ENCODE peak calls at places on chromosomes 6 and 20, in ten cellular contexts. D is GOT3; U is A549; M is astrocyte of the spinal cord; F is iris pigment epithelial cell; A is naive thymus-derived CD4-positive, alpha-beta T cell; P is SK-MEL-5; C is colonic mucosa; O is NCI-H2081; W is stimulated activated CD4-positive, alpha-beta T cell treated with anti-CD3 and anti-CD28 coated beads, TNF-alpha, amount 100 ng/mL, for 4 hours. H is an unnamed sample.

GRCh38 chr6:144215402-144215931 is 65.2 kb downstream of the STX11 start:
- DNase-seq in U (peak), F (peak), A (no peak), P (peak), C (peak), O (no peak), D (no peak), M (no peak), W (peak), H (no peak)

GRCh38 chr20:11012975-11013374 is 339.2 kb upstream of the JAG1 start:
- DNase-seq in U (no peak), M (peak), C (no peak), O (no peak), P (no peak), A (no peak), D (no peak), F (peak), W (no peak), H (no peak)

GRCh38 chr6:26156850-26157149 is 69.6 kb downstream of the HFE start:
- DNase-seq in F (no peak), D (no peak), M (no peak), C (no peak), U (no peak), O (no peak), P (no peak), A (no peak), W (no peak), H (no peak)

GRCh38 chr6:10030942-10031537 is 383.8 kb downstream of the TFAP2A start:
- DNase-seq in O (peak), A (no peak), D (no peak), C (no peak), M (no peak), P (peak), U (no peak), W (no peak), F (peak), H (no peak)

GRCh38 chr20:54119744-54120143 is 49.4 kb upstream of the BCAS1 start:
- DNase-seq in M (no peak), U (no peak), F (no peak), A (no peak), P (no peak), O (no peak), C (no peak), D (no peak), W (no peak), H (no peak)

GRCh38 chr6:63764318-63764916 is 128.8 kb downstream of the PHF3 start:
- DNase-seq in W (no peak), A (no peak), F (peak), C (no peak), O (peak), D (no peak), M (peak), U (no peak), P (peak), H (no peak)

GRCh38 chr6:19492631-19493030 is 344.5 kb upstream of the ID4 start:
- DNase-seq in A (no peak), D (no peak), M (no peak), F (no peak), C (no peak), O (no peak), W (no peak), U (no peak), P (peak), H (no peak)

GRCh38 chr6:2450546-2450945 is 205.1 kb upstream of the GMDS start:
- DNase-seq in D (no peak), A (no peak), C (peak), M (no peak), W (no peak), P (no peak), O (peak), U (no peak), F (peak), H (no peak)

GRCh38 chr6:15023448-15023847 is 222.4 kb upstream of the JARID2 start:
- DNase-seq in P (no peak), W (peak), F (no peak), O (no peak), M (no peak), D (no peak), C (no peak), A (no peak), U (no peak), H (no peak)

GRCh38 chr20:37515876-37516275 is 5.2 kb upstream of the NNAT start:
- DNase-seq in F (no peak), A (no peak), O (no peak), U (no peak), P (no peak), W (no peak), C (no peak), D (no peak), M (no peak), H (no peak)

GRCh38 chr6:135087803-135088202 is 33.2 kb upstream of the HBS1L start:
- DNase-seq in M (no peak), U (no peak), A (no peak), O (no peak), D (no peak), W (no peak), C (no peak), F (no peak), P (no peak), H (no peak)

GRCh38 chr6:130831598-130831997 is 4.4 kb downstream of the SMLR1 start:
- DNase-seq in F (no peak), P (no peak), W (no peak), A (no peak), O (no peak), U (no peak), M (no peak), C (no peak), D (no peak), H (no peak)

GRCh38 chr6:151018035-151018434 is 152.5 kb downstream of the MTHFD1L start:
- DNase-seq in W (no peak), O (no peak), A (no peak), C (no peak), M (no peak), F (no peak), P (no peak), U (no peak), D (no peak), H (no peak)

GRCh38 chr6:96450082-96450759 is 71.4 kb upstream of the UFL1 start:
- DNase-seq in U (no peak), M (no peak), W (no peak), O (no peak), C (no peak), D (no peak), F (no peak), P (no peak), A (no peak), H (no peak)

GRCh38 chr20:46040902-46041535 is 12.0 kb downstream of the SLC12A5 start:
- DNase-seq in F (no peak), O (no peak), C (peak), P (peak), M (peak), W (no peak), U (peak), D (no peak), A (no peak), H (no peak)

H was measured in brain pericyte.